ENCODE peak calls at places on chromosomes 4 and X, in seven cellular contexts. P is endothelial cell of umbilical vein, T is tibial nerve, W is fibroblast of the aortic adventitia, L is lower leg skin, R is ascending aorta, H is BE2C. S is an unnamed sample.

GRCh38 chr4:135418353-135418752 is 1216.8 kb upstream of the PABPC4L start:
- DNase-seq in P (no peak), T (no peak), W (peak; percentile 4), L (no peak), R (no peak), H (peak; percentile 18), S (peak; percentile 62)

GRCh38 chr4:10897076-10897475 is 212.5 kb upstream of the CLNK start:
- DNase-seq in P (no peak), T (no peak), W (no peak), L (no peak), R (no peak), H (no peak), S (no peak)

GRCh38 chr4:114442846-114443245 is 155.8 kb upstream of the UGT8 start:
- DNase-seq in P (no peak), T (no peak), W (no peak), L (no peak), R (no peak), H (no peak), S (no peak)

GRCh38 chr4:125387770-125388169 is 73.0 kb downstream of the FAT4 start:
- DNase-seq in P (no peak), T (no peak), W (peak; percentile 58), L (no peak), R (no peak), H (no peak), S (peak; percentile 24)

GRCh38 chrX:130801901-130802300 is 101.1 kb downstream of the ENOX2 start:
- DNase-seq in P (no peak), T (no peak), W (peak; percentile 3), L (no peak), R (no peak), H (no peak), S (peak; percentile 22)

GRCh38 chr4:155025762-155026457 is 182.5 kb upstream of the NPY2R start:
- DNase-seq in P (peak; percentile 85), T (no peak), W (peak; percentile 63), L (no peak), R (no peak), H (peak; percentile 46), S (peak; percentile 52)

GRCh38 chr4:26058537-26058936 is 144.5 kb downstream of the SMIM20 start:
- DNase-seq in P (no peak), T (no peak), W (no peak), L (no peak), R (peak; percentile 66), H (no peak), S (no peak)

GRCh38 chr4:82360298-82361177 is 13.3 kb downstream of the HNRNPD start:
- DNase-seq in P (peak; percentile 58), T (no peak), W (peak; percentile 45), L (no peak), R (no peak), H (no peak), S (peak; percentile 51)

GRCh38 chr4:176011523-176011922 is 54.1 kb upstream of the WDR17 start:
- DNase-seq in P (no peak), T (no peak), W (no peak), L (no peak), R (no peak), H (no peak), S (no peak)

GRCh38 chr4:174217273-174218126 is 66.0 kb downstream of the FBXO8 start:
- DNase-seq in P (no peak), T (no peak), W (peak; percentile 90), L (no peak), R (no peak), H (peak; percentile 92), S (peak; percentile 51)

GRCh38 chr4:174215055-174215454 is 68.4 kb downstream of the FBXO8 start:
- DNase-seq in P (no peak), T (no peak), W (no peak), L (no peak), R (no peak), H (no peak), S (no peak)

GRCh38 chr4:174218127-174218790 is 65.2 kb downstream of the FBXO8 start:
- DNase-seq in P (no peak), T (no peak), W (peak; percentile 60), L (no peak), R (no peak), H (peak; percentile 65), S (peak; percentile 11)

GRCh38 chr4:174215936-174216699 is 67.3 kb downstream of the FBXO8 start:
- DNase-seq in P (no peak), T (no peak), W (peak; percentile 51), L (no peak), R (no peak), H (peak; percentile 68), S (no peak)

DNA sequence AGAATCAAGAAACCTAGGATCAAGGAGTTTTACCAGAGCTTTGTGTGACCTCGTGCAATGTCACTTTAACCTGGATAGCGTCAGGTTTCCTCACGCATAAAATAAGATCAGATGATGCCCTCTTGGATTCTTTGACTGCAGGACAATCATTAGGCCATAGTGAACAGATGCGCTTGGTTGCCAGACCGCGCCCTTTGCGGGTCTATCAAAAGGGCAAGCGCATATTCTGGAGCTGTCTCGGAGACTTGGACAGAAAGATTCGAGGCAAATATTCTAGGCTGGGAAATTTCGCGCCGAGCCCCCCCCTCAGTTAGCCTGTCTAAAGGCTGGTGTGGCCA is 66.6 kb downstream of the FBXO8 start:
- DNase-seq in P (no peak), T (no peak), W (no peak), L (no peak), R (no peak), H (no peak), S (no peak)
- H3K4me3 ChIP-seq in P (no peak overlapping the region), T (no peak overlapping the region), W (peak overlapping the region; percentile 59), L (no peak overlapping the region), R (peak overlapping the region; percentile 67), H (peak overlapping the region; percentile 66), S (no peak overlapping the region)

GRCh38 chrX:125382889-125383288 is 63.2 kb downstream of the TEX13C start:
- DNase-seq in P (no peak), T (no peak), W (no peak), L (no peak), R (no peak), H (no peak), S (no peak)

GRCh38 chrX:125374169-125374568 is 54.5 kb downstream of the TEX13C start:
- DNase-seq in P (no peak), T (no peak), W (no peak), L (no peak), R (no peak), H (no peak), S (no peak)

GRCh38 chrX:125382148-125382628 is 62.5 kb downstream of the TEX13C start:
- DNase-seq in P (no peak), T (no peak), W (no peak), L (no peak), R (no peak), H (no peak), S (no peak)

DNA sequence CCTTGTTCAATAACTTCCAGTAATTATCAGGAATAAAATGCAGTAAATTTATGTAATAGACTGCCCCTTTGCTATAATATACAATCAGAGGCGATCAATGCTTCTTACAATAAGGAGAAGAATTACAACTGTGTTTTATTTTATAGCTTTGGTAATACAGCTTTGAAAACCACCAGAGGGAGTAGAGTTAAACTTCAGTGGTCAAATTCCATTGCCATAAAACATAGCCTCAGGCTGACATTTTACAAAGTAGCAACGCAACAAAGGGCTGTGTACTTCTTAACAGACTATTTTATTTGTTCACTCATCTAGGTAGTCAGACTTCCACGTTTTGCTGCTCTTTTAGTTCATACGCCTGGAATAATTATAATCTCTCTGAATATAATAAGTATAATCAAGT is 58.5 kb downstream of the TEX13C start:
- DNase-seq in P (no peak), T (no peak), W (no peak), L (no peak), R (no peak), H (no peak), S (no peak)
- TF ChIP-seq CTCF in P (no peak), T (no peak), W (no peak), L (no peak), R (no peak), H (no peak), S (no peak)

DNA sequence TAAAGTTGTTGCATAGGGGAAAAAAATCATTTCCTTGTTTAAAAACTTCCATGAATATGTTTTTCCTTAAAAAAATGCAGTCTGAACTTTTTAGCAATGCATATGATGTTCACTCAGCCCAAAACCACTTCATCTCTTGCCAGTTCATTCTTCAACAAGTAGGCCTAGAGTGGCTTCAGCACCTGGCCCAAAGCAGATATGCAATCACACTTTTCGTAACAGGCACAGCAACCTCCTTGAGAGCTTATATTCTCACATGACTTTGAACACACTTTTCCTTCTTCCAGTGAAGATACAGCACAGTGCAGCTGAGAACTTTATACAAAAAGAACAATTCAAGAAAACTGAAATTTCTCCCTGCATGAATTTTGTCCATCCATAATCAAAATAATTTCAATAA is 128.6 kb downstream of the ADAMTS3 start:
- DNase-seq in P (no peak), T (no peak), W (no peak), L (no peak), R (no peak), H (no peak), S (no peak)
- H3K4me3 ChIP-seq in P (no peak overlapping the region), T (no peak overlapping the region), W (no peak overlapping the region), L (no peak overlapping the region), R (no peak overlapping the region), H (no peak overlapping the region), S (no peak overlapping the region)

DNA sequence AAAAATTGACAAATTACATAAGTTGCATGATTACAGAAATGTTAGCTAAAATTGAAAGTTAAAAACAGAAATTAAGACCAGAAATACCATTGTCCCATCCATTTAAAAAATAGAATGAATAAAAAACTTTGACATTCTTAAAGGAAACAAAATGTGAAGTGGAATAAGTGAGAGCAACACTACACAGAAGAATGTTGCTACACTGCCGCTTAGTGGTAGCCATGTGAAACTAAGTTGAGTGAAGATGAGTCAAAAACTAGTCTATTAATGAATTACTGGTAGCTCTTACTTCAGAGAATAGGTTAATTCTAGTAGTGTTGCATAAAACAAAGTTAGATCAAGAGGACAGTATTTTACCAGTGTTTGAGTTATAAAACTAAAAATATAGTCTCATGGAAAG is 571.0 kb upstream of the KLHL4 start:
- DNase-seq in P (peak; percentile 3), T (no peak), W (peak; percentile 1), L (no peak), R (no peak), H (no peak), S (peak; percentile 30)
- TF ChIP-seq CTCF in P (peak; percentile 43), T (peak; percentile 23), W (peak; percentile 56), L (no peak), R (peak; percentile 21), H (peak; percentile 43), S (peak; percentile 51)

GRCh38 chr4:153239409-153239808 is 35.2 kb downstream of the TRIM2 start:
- DNase-seq in P (no peak), T (no peak), W (no peak), L (no peak), R (no peak), H (no peak), S (no peak)

GRCh38 chr4:153243464-153243863 is 39.2 kb downstream of the TRIM2 start:
- DNase-seq in P (no peak), T (no peak), W (no peak), L (no peak), R (no peak), H (no peak), S (no peak)

GRCh38 chr4:153242848-153243324 is 38.6 kb downstream of the TRIM2 start:
- DNase-seq in P (no peak), T (no peak), W (no peak), L (no peak), R (no peak), H (no peak), S (no peak)

GRCh38 chr4:153241970-153242847 is 38.0 kb downstream of the TRIM2 start:
- DNase-seq in P (peak; percentile 83), T (no peak), W (no peak), L (no peak), R (no peak), H (no peak), S (peak; percentile 88)

GRCh38 chr4:153241295-153241694 is 37.1 kb downstream of the TRIM2 start:
- DNase-seq in P (no peak), T (no peak), W (no peak), L (no peak), R (no peak), H (no peak), S (no peak)
- H3K4me3 ChIP-seq in P (no peak overlapping the region), T (no peak overlapping the region), W (no peak overlapping the region), L (no peak overlapping the region), R (no peak overlapping the region), H (no peak overlapping the region), S (no peak overlapping the region)

S was measured in choroid plexus epithelial cell.